ENCODE peak calls at places on chromosomes 11 and 22, in five cellular contexts. T is CD8-positive, alpha-beta T cell; M is H9; N is heart left ventricle; B is IMR-90. F is an unnamed sample.

GRCh38 chr22:41408665-41409064 is 26.9 kb downstream of the TEF start:
- DNase-seq in B (no peak), T (no peak), N (no peak), M (no peak), F (no peak)

GRCh38 chr11:32706985-32707736 is 87.3 kb downstream of the CCDC73 start:
- DNase-seq in T (no peak), M (no peak), N (no peak), B (peak; percentile 82), F (no peak)

GRCh38 chr11:131656179-131656838 is 285.9 kb downstream of the NTM start:
- DNase-seq in M (peak; percentile 87), B (no peak), T (no peak), N (no peak), F (no peak)

GRCh38 chr11:35367491-35367890 is 51.9 kb downstream of the SLC1A2 start:
- DNase-seq in N (peak; percentile 38), T (no peak), M (no peak), B (peak; percentile 92), F (no peak)

GRCh38 chr22:46433318-46433717 is 97.8 kb downstream of the TRMU start:
- DNase-seq in M (no peak), B (no peak), N (no peak), T (no peak), F (no peak)

GRCh38 chr11:111944139-111944538 is 7.0 kb downstream of the DIXDC1 start:
- DNase-seq in T (no peak), M (no peak), N (no peak), B (peak; percentile 87), F (no peak)

GRCh38 chr11:27139742-27140141 is 99.1 kb downstream of the BBOX1 start:
- DNase-seq in B (peak; percentile 12), N (no peak), T (no peak), M (no peak), F (no peak)

GRCh38 chr11:75077316-75077715 is 19.4 kb downstream of the OR2AT4 start:
- DNase-seq in T (no peak), B (peak; percentile 19), N (no peak), M (no peak), F (no peak)

GRCh38 chr11:68950776-68951175 is 30.0 kb downstream of the MRGPRD start:
- DNase-seq in M (peak; percentile 55), T (no peak), N (no peak), B (no peak), F (no peak)

GRCh38 chr11:71429701-71430100 is 18.5 kb downstream of the DHCR7 start:
- DNase-seq in B (no peak), N (no peak), T (no peak), M (no peak), F (no peak)

DNA sequence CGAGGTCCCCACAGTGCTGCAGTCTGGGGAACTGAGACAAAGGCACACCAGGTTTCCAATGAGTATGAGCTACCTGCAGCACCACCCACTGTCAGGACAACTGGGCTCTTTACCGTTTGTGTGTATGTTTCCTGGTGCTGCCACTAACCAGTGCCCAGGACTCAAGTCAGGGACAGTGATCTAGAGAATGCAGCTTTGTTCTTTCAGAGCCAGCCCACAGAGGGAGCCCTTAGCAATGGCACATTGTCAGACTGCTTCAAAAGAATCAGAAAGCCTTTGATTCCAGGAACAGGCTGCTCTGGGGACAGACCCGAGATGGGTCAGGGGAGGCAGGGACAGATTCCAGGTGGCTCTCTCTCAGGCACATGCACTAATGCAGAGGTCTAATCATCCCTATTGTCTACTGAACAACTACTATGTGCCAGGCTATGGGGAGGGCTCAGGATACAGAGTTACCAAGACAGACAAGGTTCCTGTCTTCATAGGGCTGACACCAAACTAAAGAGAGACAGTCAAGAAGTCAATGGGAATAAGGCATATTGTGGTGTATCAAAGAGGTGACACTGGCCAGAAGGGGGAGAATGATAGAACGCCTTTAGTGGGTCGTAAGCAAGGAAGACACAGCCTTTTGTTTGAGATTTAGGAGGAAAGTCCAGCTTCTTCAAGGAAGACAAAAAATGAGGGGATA is 103.7 kb downstream of the VPREB1 start:
- DNase-seq in N (no peak), M (peak; percentile 64), B (no peak), T (no peak), F (no peak)
- TF ChIP-seq CTCF in N (no peak), M (peak; percentile 49), B (peak; percentile 2), T (no peak), F (no peak)

GRCh38 chr11:128152796-128153696 is 434.3 kb downstream of the ETS1 start:
- DNase-seq in B (no peak), N (no peak), T (no peak), M (no peak), F (no peak)

GRCh38 chr11:128153697-128154048 is 433.7 kb downstream of the ETS1 start:
- DNase-seq in N (no peak), T (no peak), M (no peak), B (no peak), F (no peak)

GRCh38 chr11:128156486-128156885 is 430.9 kb downstream of the ETS1 start:
- DNase-seq in T (no peak), M (no peak), N (no peak), B (no peak), F (no peak)

GRCh38 chr11:128157423-128158298 is 429.7 kb downstream of the ETS1 start:
- DNase-seq in T (peak; percentile 48), N (peak; percentile 37), B (peak; percentile 78), M (peak; percentile 56), F (no peak)

DNA sequence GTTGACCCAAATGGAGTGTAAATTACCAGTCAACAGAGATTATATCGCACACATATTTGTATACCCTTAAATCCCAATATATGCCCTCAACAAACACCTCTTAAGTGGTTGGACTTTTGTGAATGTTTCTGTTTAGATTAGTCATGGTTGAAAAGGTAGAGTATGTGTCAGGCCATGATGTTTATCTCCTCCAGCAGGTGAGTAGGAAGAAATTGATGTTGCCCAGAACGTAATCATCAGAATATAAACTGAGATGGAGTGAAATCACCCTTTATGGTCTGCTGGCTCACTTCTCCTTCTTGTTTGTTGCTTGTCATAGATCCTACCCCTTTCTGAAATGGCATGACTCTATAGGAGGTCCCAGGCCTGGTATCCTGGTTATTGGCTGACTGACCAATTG is 431.8 kb downstream of the ETS1 start:
- DNase-seq in N (no peak), M (no peak), B (no peak), T (no peak), F (no peak)
- TF ChIP-seq CTCF in N (no peak), M (no peak), B (no peak), T (no peak), F (no peak)

GRCh38 chr11:59668188-59668949 is 468 bp downstream of the PATL1 start:
- DNase-seq in N (no peak), M (peak; percentile 71), T (no peak), B (peak; percentile 28), F (peak; percentile 79)
- TF ChIP-seq CTCF in N (no peak), M (peak; percentile 38), T (no peak), B (no peak), F (peak; percentile 33)

DNA sequence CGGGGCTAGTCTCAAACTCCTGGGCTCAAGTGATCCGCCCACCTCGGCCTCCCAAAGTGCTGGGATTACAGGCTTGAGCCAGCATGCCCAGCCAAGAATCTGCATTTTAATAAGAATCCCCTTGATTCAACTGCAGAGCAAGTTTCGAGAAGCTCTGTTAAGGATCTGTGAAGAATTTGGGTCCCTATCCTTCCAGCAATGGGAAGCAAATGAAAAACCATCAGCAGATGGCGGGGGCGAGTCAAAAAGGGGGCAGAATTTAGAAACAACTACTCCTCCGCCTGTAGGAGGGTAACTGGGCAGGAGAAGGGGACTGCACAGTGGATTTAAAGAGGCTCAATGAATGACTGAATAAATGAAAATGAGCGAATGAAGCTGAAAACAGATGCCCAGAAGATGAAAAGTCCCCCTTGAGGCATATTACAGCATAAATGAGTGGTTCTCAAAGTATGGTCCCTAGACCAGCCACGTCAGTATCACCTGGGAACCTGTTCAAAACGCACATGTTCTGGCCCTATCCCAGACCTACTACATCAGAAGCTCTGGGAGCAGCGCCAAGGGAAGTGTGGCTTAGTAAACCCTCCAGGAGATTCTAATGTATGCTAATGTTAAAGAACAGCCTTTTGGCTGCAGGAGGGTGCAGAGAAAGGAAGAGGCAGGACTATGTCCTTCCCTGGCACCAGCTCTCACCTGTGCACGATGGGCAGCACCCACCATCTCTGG is 15.0 kb downstream of the VWCE start:
- DNase-seq in N (no peak), T (no peak), M (no peak), B (peak; percentile 58), F (no peak)
- TF ChIP-seq CTCF in N (no peak), T (no peak), M (peak; percentile 23), B (no peak), F (no peak)

GRCh38 chr22:37126882-37127281 is 17.4 kb upstream of the TMPRSS6 start:
- DNase-seq in N (no peak), M (peak; percentile 56), T (no peak), B (no peak), F (no peak)
- TF ChIP-seq CTCF in N (no peak), M (peak; percentile 80), T (peak; percentile 31), B (peak; percentile 16), F (no peak)

GRCh38 chr22:43205261-43205691 is 18.3 kb upstream of the TTLL12 start:
- DNase-seq in M (no peak), T (no peak), N (no peak), B (no peak), F (no peak)
- TF ChIP-seq CTCF in M (no peak), T (no peak), N (no peak), B (no peak), F (no peak)

GRCh38 chr11:120229451-120230424 is 10.2 kb upstream of the POU2F3 start:
- DNase-seq in T (no peak), M (no peak), N (no peak), B (peak; percentile 29), F (no peak)
- TF ChIP-seq CTCF in T (peak; percentile 48), M (peak; percentile 83), N (peak; percentile 71), B (peak; percentile 59), F (peak; percentile 78)